ENCODE peak calls at places on chromosomes 3 and 15, in eight cellular contexts. B is PC-9, C is IMR-90, E is heart right ventricle, U is endodermal cell, G is right lobe of liver, S is GM23248, R is pancreas. K is an unnamed sample.
A peak's percentile ranks its signal among the peaks of the same experiment; 100 is the strongest.

GRCh38 chr3:11613319-11613718 is 30.4 kb downstream of the VGLL4 start:
- DNase-seq in B (no peak), C (no peak), E (no peak), U (no peak), G (no peak), S (peak; percentile 52), R (no peak), K (no peak)

GRCh38 chr3:50453907-50454306 is 49.5 kb downstream of the CACNA2D2 start:
- DNase-seq in B (no peak), C (no peak), E (no peak), U (no peak), G (no peak), S (no peak), R (no peak), K (no peak)

GRCh38 chr3:32691847-32692246 is 6.9 kb downstream of the CNOT10 start:
- DNase-seq in B (no peak), C (no peak), E (no peak), U (no peak), G (no peak), S (no peak), R (no peak), K (no peak)

GRCh38 chr3:39707314-39707909 is 102.0 kb upstream of the MYRIP start:
- DNase-seq in B (no peak), C (peak; percentile 10), E (no peak), U (no peak), G (no peak), S (peak; percentile 67), R (no peak), K (no peak)

GRCh38 chr3:13222131-13222530 is 148.9 kb upstream of the IQSEC1 start:
- DNase-seq in B (no peak), C (no peak), E (no peak), U (no peak), G (no peak), S (no peak), R (no peak), K (peak; percentile 4)

GRCh38 chr3:48983096-48983495 is 6.9 kb upstream of the P4HTM start:
- DNase-seq in B (no peak), C (no peak), E (no peak), U (no peak), G (no peak), S (no peak), R (peak; percentile 23), K (no peak)

GRCh38 chr3:45958333-45958791 is 15.1 kb downstream of the CXCR6 start:
- DNase-seq in B (no peak), C (peak; percentile 81), E (no peak), U (peak; percentile 22), G (no peak), S (peak; percentile 95), R (no peak), K (no peak)

GRCh38 chr3:128922804-128923459 is 43.5 kb downstream of the ACAD9 start:
- DNase-seq in B (no peak), C (no peak), E (no peak), U (no peak), G (peak; percentile 27), S (no peak), R (no peak), K (no peak)

GRCh38 chr3:52005571-52005986 is 9.9 kb upstream of the RPL29 start:
- DNase-seq in B (no peak), C (peak; percentile 82), E (peak; percentile 76), U (peak; percentile 88), G (peak; percentile 70), S (peak; percentile 85), R (peak; percentile 77), K (peak; percentile 83)

GRCh38 chr3:56974242-56974945 is 86.1 kb upstream of the SPATA12 start:
- DNase-seq in B (no peak), C (no peak), E (no peak), U (no peak), G (no peak), S (no peak), R (no peak), K (no peak)

GRCh38 chr3:79249701-79250100 is 518.1 kb downstream of the ROBO1 start:
- DNase-seq in B (no peak), C (peak; percentile 34), E (no peak), U (no peak), G (no peak), S (peak; percentile 26), R (no peak), K (no peak)

GRCh38 chr15:92715753-92716152 is 60.2 kb upstream of the FAM174B start:
- DNase-seq in B (no peak), C (peak; percentile 37), E (no peak), U (no peak), G (no peak), S (no peak), R (no peak), K (no peak)

GRCh38 chr3:129087138-129087702 is 26.6 kb downstream of the GP9 start:
- DNase-seq in B (no peak), C (peak; percentile 23), E (peak; percentile 54), U (no peak), G (no peak), S (peak; percentile 58), R (no peak), K (no peak)

GRCh38 chr3:101851072-101851471 is 1.8 kb downstream of the NFKBIZ start:
- DNase-seq in B (no peak), C (no peak), E (no peak), U (no peak), G (no peak), S (peak; percentile 49), R (no peak), K (no peak)
- H3K4me1 ChIP-seq in B (peaks cover 24% of the 10 kb centered on the region), C (peaks cover 12% of the 10 kb centered on the region), E (no peaks in the 10 kb centered on the region), U (no peaks in the 10 kb centered on the region), G (peaks cover 51% of the 10 kb centered on the region), S (peaks cover 26% of the 10 kb centered on the region), R (peaks cover 49% of the 10 kb centered on the region), K (peaks cover 11% of the 10 kb centered on the region)

GRCh38 chr15:89184367-89184766 is 37.0 kb downstream of the RLBP1 start:
- DNase-seq in B (no peak), C (no peak), E (no peak), U (no peak), G (no peak), S (no peak), R (peak; percentile 65), K (no peak)

GRCh38 chr15:89187911-89188514 is 33.4 kb downstream of the RLBP1 start:
- DNase-seq in B (no peak), C (peak; percentile 42), E (no peak), U (no peak), G (peak; percentile 65), S (peak; percentile 35), R (no peak), K (no peak)

GRCh38 chr15:89184886-89185526 is 36.4 kb downstream of the RLBP1 start:
- DNase-seq in B (no peak), C (no peak), E (no peak), U (no peak), G (peak; percentile 67), S (no peak), R (no peak), K (no peak)

GRCh38 chr15:89186798-89187197 is 34.6 kb downstream of the RLBP1 start:
- DNase-seq in B (no peak), C (no peak), E (no peak), U (no peak), G (peak; percentile 61), S (no peak), R (no peak), K (no peak)

DNA sequence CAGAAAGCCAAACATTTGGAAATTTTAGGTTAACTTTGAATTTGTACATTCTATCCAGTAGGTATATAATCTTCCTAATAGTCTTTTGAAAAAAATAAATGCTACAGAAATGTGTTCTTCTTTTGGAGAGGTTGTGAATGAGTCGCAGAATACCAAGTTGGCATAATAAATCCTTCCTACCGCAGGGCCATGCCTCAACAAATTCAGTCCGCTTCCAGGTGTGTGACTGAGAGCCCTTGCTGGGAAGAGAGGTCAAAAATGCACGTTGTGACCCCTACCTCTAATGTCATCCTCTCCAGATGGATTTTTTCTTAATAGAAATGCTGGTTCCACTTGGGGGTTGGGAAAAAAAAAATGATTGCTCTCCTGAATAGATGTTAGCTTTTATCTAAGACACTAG is 34.1 kb downstream of the RLBP1 start:
- DNase-seq in B (no peak), C (no peak), E (no peak), U (no peak), G (no peak), S (no peak), R (no peak), K (no peak)
- H3K36me3 ChIP-seq in B (no peaks in the 10 kb centered on the region), C (peaks cover 47% of the 10 kb centered on the region), E (no peaks in the 10 kb centered on the region), U (no peaks in the 10 kb centered on the region), G (peaks cover 70% of the 10 kb centered on the region), S (peaks cover 4% of the 10 kb centered on the region), R (peaks cover 2% of the 10 kb centered on the region), K (peaks cover 23% of the 10 kb centered on the region)

GRCh38 chr3:169106662-169107061 is 556.9 kb downstream of the MECOM start:
- DNase-seq in B (no peak), C (no peak), E (no peak), U (no peak), G (no peak), S (no peak), R (no peak), K (no peak)
- H3K4me1 ChIP-seq in B (no peaks in the 10 kb centered on the region), C (peaks cover 16% of the 10 kb centered on the region), E (no peaks in the 10 kb centered on the region), U (no peaks in the 10 kb centered on the region), G (no peaks in the 10 kb centered on the region), S (peaks cover 32% of the 10 kb centered on the region), R (no peaks in the 10 kb centered on the region), K (no peaks in the 10 kb centered on the region)

DNA sequence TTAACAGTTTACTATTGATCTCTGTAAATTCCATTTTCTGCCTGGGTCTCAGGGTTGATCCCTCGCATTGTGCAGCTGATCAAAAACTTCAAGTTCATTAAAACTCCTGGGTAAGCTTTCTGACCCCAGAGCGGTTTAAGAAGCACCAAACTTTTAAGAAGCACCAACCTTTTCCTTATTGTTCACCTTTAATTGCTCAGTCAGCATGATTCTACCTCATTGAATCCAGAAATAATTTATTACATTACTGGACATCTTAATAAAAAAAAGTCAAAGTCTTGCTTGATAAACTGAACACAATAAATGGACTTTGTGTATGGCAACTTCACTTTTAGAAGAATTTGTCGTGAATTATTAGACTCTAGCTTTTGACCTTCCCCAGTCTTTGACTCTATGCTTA is 46.9 kb downstream of the HDGFL3 start:
- DNase-seq in B (no peak), C (no peak), E (no peak), U (no peak), G (no peak), S (no peak), R (no peak), K (no peak)
- H3K36me3 ChIP-seq in B (peaks cover 15% of the 10 kb centered on the region), C (peaks cover 7% of the 10 kb centered on the region), E (no peaks in the 10 kb centered on the region), U (peaks cover 73% of the 10 kb centered on the region), G (no peaks in the 10 kb centered on the region), S (peaks cover 16% of the 10 kb centered on the region), R (no peaks in the 10 kb centered on the region), K (no peaks in the 10 kb centered on the region)

GRCh38 chr15:64209680-64210334 is 47.0 kb upstream of the PPIB start:
- DNase-seq in B (no peak), C (peak; percentile 64), E (no peak), U (no peak), G (no peak), S (peak; percentile 64), R (no peak), K (no peak)
- H3K4me1 ChIP-seq in B (no peaks in the 10 kb centered on the region), C (peaks cover 2% of the 10 kb centered on the region), E (no peaks in the 10 kb centered on the region), U (no peaks in the 10 kb centered on the region), G (no peaks in the 10 kb centered on the region), S (no peaks in the 10 kb centered on the region), R (no peaks in the 10 kb centered on the region), K (no peaks in the 10 kb centered on the region)

GRCh38 chr3:184145120-184145524 is 10.0 kb downstream of the EIF2B5 start:
- DNase-seq in B (peak; percentile 71), C (peak; percentile 61), E (peak; percentile 49), U (peak; percentile 86), G (no peak), S (peak; percentile 39), R (no peak), K (peak; percentile 75)
- H3K36me3 ChIP-seq in B (peaks cover 20% of the 10 kb centered on the region), C (peaks cover 45% of the 10 kb centered on the region), E (peaks cover 11% of the 10 kb centered on the region), U (peaks cover 54% of the 10 kb centered on the region), G (peaks cover 59% of the 10 kb centered on the region), S (peaks cover 24% of the 10 kb centered on the region), R (no peaks in the 10 kb centered on the region), K (peaks cover 53% of the 10 kb centered on the region)